ENCODE peak calls at places on chromosomes 16 and 17, in seven cellular contexts. One of them, this sample, is unnamed.
A peak's percentile ranks its signal among the peaks of the same experiment; 100 is the strongest.

GRCh38 chr16:80557037-80557436 is 16.2 kb downstream of the DYNLRB2 start:
- DNase-seq in GM06990: no peak
- DNase-seq in tibial artery: no peak
- DNase-seq in cardiac muscle cell: no peak
- DNase-seq in testis: no peak
- DNase-seq in left lung: no peak
- DNase-seq in lung: no peak
- DNase-seq in this sample: no peak

GRCh38 chr16:67024384-67024896 is 4.5 kb upstream of the CBFB start:
- DNase-seq in lung: no peak
- DNase-seq in tibial artery: peak; percentile 28
- DNase-seq in GM06990: no peak
- DNase-seq in testis: peak; percentile 6
- DNase-seq in left lung: peak; percentile 24
- DNase-seq in cardiac muscle cell: no peak
- DNase-seq in this sample: no peak

GRCh38 chr17:80892019-80892855 is 99.4 kb upstream of the CHMP6 start:
- DNase-seq in left lung: peak; percentile 90
- DNase-seq in GM06990: peak; percentile 83
- DNase-seq in testis: peak; percentile 42
- DNase-seq in tibial artery: peak; percentile 88
- DNase-seq in cardiac muscle cell: peak; percentile 97
- DNase-seq in lung: peak; percentile 73
- DNase-seq in this sample: peak; percentile 88

GRCh38 chr17:52410781-52411180 is 252.3 kb upstream of the CA10 start:
- DNase-seq in testis: no peak
- DNase-seq in lung: no peak
- DNase-seq in tibial artery: no peak
- DNase-seq in GM06990: no peak
- DNase-seq in left lung: no peak
- DNase-seq in cardiac muscle cell: no peak
- DNase-seq in this sample: no peak

GRCh38 chr16:10676284-10676683 is 18.4 kb downstream of the TEKT5 start:
- DNase-seq in tibial artery: no peak
- DNase-seq in left lung: no peak
- DNase-seq in cardiac muscle cell: no peak
- DNase-seq in GM06990: no peak
- DNase-seq in lung: no peak
- DNase-seq in testis: no peak
- DNase-seq in this sample: no peak

GRCh38 chr17:51371732-51372151 is 111.4 kb downstream of the UTP18 start:
- DNase-seq in GM06990: peak; percentile 32
- DNase-seq in cardiac muscle cell: peak; percentile 70
- DNase-seq in testis: peak; percentile 61
- DNase-seq in lung: no peak
- DNase-seq in tibial artery: no peak
- DNase-seq in left lung: peak; percentile 45
- DNase-seq in this sample: no peak

GRCh38 chr17:48444531-48445247 is 14.7 kb upstream of the SKAP1 start:
- DNase-seq in left lung: no peak
- DNase-seq in lung: no peak
- DNase-seq in tibial artery: no peak
- DNase-seq in GM06990: peak; percentile 28
- DNase-seq in cardiac muscle cell: no peak
- DNase-seq in testis: no peak
- DNase-seq in this sample: no peak

GRCh38 chr16:508884-509736 is 18.4 kb upstream of the CAPN15 start:
- DNase-seq in left lung: no peak
- DNase-seq in cardiac muscle cell: no peak
- DNase-seq in testis: no peak
- DNase-seq in GM06990: no peak
- DNase-seq in tibial artery: peak; percentile 89
- DNase-seq in lung: no peak
- DNase-seq in this sample: no peak

GRCh38 chr17:601462-602303 is 113.0 kb downstream of the VPS53 start:
- DNase-seq in cardiac muscle cell: peak; percentile 91
- DNase-seq in lung: no peak
- DNase-seq in testis: no peak
- DNase-seq in left lung: no peak
- DNase-seq in GM06990: no peak
- DNase-seq in tibial artery: no peak
- DNase-seq in this sample: peak; percentile 34

GRCh38 chr16:53821487-53821886 is 117.5 kb downstream of the FTO start:
- DNase-seq in GM06990: no peak
- DNase-seq in cardiac muscle cell: no peak
- DNase-seq in left lung: no peak
- DNase-seq in lung: no peak
- DNase-seq in testis: no peak
- DNase-seq in tibial artery: no peak
- DNase-seq in this sample: no peak

GRCh38 chr17:2266045-2266864 is 37.3 kb downstream of the SMG6 start:
- DNase-seq in left lung: peak; percentile 39
- DNase-seq in tibial artery: no peak
- DNase-seq in lung: peak; percentile 31
- DNase-seq in cardiac muscle cell: no peak
- DNase-seq in GM06990: peak; percentile 61
- DNase-seq in testis: no peak
- DNase-seq in this sample: no peak

GRCh38 chr17:45341389-45342158 is 24.8 kb upstream of the MAP3K14 start:
- DNase-seq in lung: peak; percentile 54
- DNase-seq in left lung: peak; percentile 57
- DNase-seq in GM06990: no peak
- DNase-seq in cardiac muscle cell: peak; percentile 96
- DNase-seq in tibial artery: peak; percentile 75
- DNase-seq in testis: peak; percentile 26
- DNase-seq in this sample: no peak

GRCh38 chr17:4998027-4998665 is 396 bp downstream of the KIF1C start:
- DNase-seq in tibial artery: peak; percentile 73
- DNase-seq in left lung: peak; percentile 49
- DNase-seq in testis: peak; percentile 32
- DNase-seq in cardiac muscle cell: no peak
- DNase-seq in GM06990: peak; percentile 55
- DNase-seq in lung: peak; percentile 67
- DNase-seq in this sample: peak; percentile 67

GRCh38 chr16:6549415-6549814 is 783.2 kb upstream of the RBFOX1 start:
- DNase-seq in testis: no peak
- DNase-seq in cardiac muscle cell: no peak
- DNase-seq in tibial artery: no peak
- DNase-seq in GM06990: no peak
- DNase-seq in left lung: no peak
- DNase-seq in lung: no peak
- DNase-seq in this sample: no peak

GRCh38 chr17:40060887-40061480 is 1.8 kb upstream of the THRA start:
- DNase-seq in tibial artery: no peak
- DNase-seq in left lung: no peak
- DNase-seq in lung: no peak
- DNase-seq in testis: no peak
- DNase-seq in cardiac muscle cell: no peak
- DNase-seq in GM06990: no peak
- DNase-seq in this sample: no peak

GRCh38 chr17:32701860-32702259 is 175.1 kb downstream of the MYO1D start:
- DNase-seq in tibial artery: no peak
- DNase-seq in cardiac muscle cell: no peak
- DNase-seq in testis: no peak
- DNase-seq in left lung: no peak
- DNase-seq in lung: no peak
- DNase-seq in GM06990: no peak
- DNase-seq in this sample: no peak

GRCh38 chr16:10090816-10091215 is 91.4 kb downstream of the GRIN2A start:
- DNase-seq in tibial artery: no peak
- DNase-seq in cardiac muscle cell: no peak
- DNase-seq in testis: no peak
- DNase-seq in left lung: no peak
- DNase-seq in GM06990: no peak
- DNase-seq in lung: no peak
- DNase-seq in this sample: no peak

GRCh38 chr16:83810906-83811305 is 3.1 kb downstream of the HSBP1 start:
- DNase-seq in GM06990: no peak
- DNase-seq in cardiac muscle cell: peak; percentile 2
- DNase-seq in testis: no peak
- DNase-seq in tibial artery: no peak
- DNase-seq in left lung: no peak
- DNase-seq in lung: no peak
- DNase-seq in this sample: no peak

GRCh38 chr16:25066747-25067631 is 44.6 kb upstream of the LCMT1 start:
- DNase-seq in left lung: peak; percentile 85
- DNase-seq in lung: peak; percentile 72
- DNase-seq in tibial artery: peak; percentile 92
- DNase-seq in GM06990: peak; percentile 84
- DNase-seq in cardiac muscle cell: peak; percentile 77
- DNase-seq in testis: peak; percentile 92
- DNase-seq in this sample: peak; percentile 65

GRCh38 chr17:46964315-46965265 is 14.5 kb downstream of the RPRML start:
- DNase-seq in GM06990: no peak
- DNase-seq in cardiac muscle cell: peak; percentile 54
- DNase-seq in lung: no peak
- DNase-seq in tibial artery: no peak
- DNase-seq in testis: no peak
- DNase-seq in left lung: no peak
- DNase-seq in this sample: no peak

GRCh38 chr16:70480127-70481105 is 26.0 kb downstream of the FCSK start:
- DNase-seq in left lung: no peak
- DNase-seq in lung: no peak
- DNase-seq in tibial artery: no peak
- DNase-seq in testis: no peak
- DNase-seq in cardiac muscle cell: no peak
- DNase-seq in GM06990: no peak
- DNase-seq in this sample: no peak

DNA sequence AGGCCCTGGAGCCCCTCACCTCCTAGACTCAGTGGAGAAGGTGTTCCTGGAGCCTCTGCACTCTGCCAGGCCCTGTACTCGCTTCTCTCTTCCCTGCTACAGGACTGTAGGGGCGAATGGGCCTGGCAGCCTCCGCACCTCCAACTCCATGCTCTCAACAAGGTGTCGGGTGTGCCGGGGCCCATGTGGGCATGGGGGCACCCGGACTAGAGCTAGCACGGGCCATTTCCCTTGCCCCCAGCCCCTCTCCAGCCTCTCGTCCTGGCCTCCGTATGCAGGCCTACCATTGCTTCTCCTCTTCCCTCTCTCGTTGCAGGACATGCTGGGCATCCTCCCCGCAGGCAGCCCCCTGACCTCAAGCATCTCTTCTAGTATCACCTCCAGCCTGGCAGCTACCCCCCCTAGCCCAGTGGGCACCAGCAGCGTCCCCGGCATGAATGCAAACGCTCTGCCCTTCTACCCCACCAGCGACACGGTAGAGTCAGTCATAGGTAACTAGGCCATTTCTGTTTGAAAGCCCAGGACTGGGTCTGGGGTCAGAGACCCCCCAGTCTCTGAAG is 25.8 kb downstream of the UNC13D start:
- DNase-seq in GM06990: no peak
- DNase-seq in lung: no peak
- DNase-seq in cardiac muscle cell: no peak
- DNase-seq in tibial artery: no peak
- DNase-seq in left lung: no peak
- DNase-seq in testis: no peak
- DNase-seq in this sample: no peak
- H3K36me3 ChIP-seq in GM06990: peaks cover 49% of the 10 kb centered on the region
- H3K36me3 ChIP-seq in lung: peaks cover 11% of the 10 kb centered on the region
- H3K36me3 ChIP-seq in cardiac muscle cell: peaks cover 61% of the 10 kb centered on the region
- H3K36me3 ChIP-seq in tibial artery: peaks cover 72% of the 10 kb centered on the region
- H3K36me3 ChIP-seq in left lung: no peaks in the 10 kb centered on the region
- H3K36me3 ChIP-seq in testis: no peaks in the 10 kb centered on the region
- H3K36me3 ChIP-seq in this sample: no peaks in the 10 kb centered on the region

DNA sequence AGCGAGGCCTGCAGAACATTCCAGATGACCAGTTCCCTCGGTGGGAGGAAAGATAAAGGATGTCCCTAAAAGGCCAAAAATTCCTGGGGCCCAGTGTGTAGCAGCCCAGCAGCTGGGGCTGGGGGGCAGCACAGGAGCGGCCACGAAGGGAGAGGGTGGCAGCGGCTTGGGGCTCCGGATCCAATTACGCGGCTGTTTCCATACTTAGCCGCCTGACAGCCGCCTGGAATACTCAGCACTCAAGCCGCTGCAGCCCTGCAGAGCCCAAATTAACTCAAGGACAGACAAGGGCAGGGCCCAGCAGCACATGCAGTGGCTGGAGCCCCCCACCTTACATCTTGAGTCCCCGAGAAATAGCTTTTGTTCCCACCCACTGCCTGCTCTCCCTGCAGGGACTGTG is 1.3 kb downstream of the SRL start:
- DNase-seq in tibial artery: no peak
- DNase-seq in cardiac muscle cell: no peak
- DNase-seq in GM06990: no peak
- DNase-seq in testis: no peak
- DNase-seq in left lung: no peak
- DNase-seq in lung: no peak
- DNase-seq in this sample: peak; percentile 90
- H3K4me3 ChIP-seq in tibial artery: peak overlapping the region; percentile 28
- H3K4me3 ChIP-seq in cardiac muscle cell: no peak overlapping the region
- H3K4me3 ChIP-seq in GM06990: no peak overlapping the region
- H3K4me3 ChIP-seq in testis: no peak overlapping the region
- H3K4me3 ChIP-seq in left lung: no peak overlapping the region
- H3K4me3 ChIP-seq in lung: no peak overlapping the region
- H3K4me3 ChIP-seq in this sample: peak overlapping the region; percentile 60

DNA sequence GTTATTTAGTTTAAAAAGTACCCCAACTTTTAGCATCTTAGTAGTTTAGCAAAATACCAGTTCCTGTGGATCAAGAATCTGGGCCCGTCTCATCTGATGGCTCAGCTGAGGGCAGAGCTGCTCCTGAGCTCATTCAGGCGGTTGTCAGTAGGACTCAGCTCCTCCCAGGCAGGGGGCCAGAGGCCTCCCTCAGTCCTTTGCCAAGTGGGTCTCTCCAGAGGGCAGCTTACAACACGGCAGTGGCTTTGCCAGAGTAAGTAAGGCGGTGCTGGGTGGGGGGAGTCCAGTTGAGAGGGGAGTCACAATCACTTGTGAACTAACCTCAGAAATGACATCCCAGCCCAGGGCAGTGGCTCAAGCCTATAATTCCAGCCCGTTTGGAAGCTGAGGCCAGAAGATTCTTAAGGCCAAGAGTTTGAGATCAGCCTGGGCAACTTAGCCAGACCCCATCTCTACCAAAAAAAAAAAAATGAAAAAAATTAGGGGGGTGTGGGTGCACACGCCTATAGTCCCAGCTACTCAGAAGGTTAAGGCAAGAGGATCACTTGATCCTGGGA is 81.5 kb upstream of the MED9 start:
- DNase-seq in lung: no peak
- DNase-seq in testis: no peak
- DNase-seq in cardiac muscle cell: no peak
- DNase-seq in left lung: no peak
- DNase-seq in tibial artery: no peak
- DNase-seq in GM06990: no peak
- DNase-seq in this sample: no peak
- TF ChIP-seq CTCF in lung: no peak
- TF ChIP-seq CTCF in testis: no peak
- TF ChIP-seq CTCF in cardiac muscle cell: no peak
- TF ChIP-seq CTCF in left lung: no peak
- TF ChIP-seq CTCF in tibial artery: no peak
- TF ChIP-seq CTCF in GM06990: no peak
- TF ChIP-seq CTCF in this sample: no peak

DNA sequence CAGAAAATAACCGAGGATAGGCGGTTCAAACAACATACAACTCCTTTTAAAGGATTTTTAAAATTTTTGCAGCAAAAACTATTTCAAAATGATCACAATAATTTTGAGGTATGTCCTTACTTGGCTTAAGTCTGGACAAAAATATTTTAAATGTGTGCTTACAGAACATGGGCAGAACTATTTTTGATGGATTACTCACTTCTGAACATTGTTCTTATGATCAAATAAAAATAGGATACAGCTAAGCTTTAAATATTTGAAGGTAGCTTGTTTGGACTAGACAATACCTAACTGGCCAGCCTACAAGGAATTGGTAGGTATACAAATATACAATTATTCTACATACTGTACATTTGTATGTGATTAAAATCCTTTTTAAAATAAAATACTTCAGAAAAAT is 14.3 kb upstream of the INTS2 start:
- DNase-seq in tibial artery: no peak
- DNase-seq in left lung: no peak
- DNase-seq in GM06990: no peak
- DNase-seq in cardiac muscle cell: no peak
- DNase-seq in lung: no peak
- DNase-seq in testis: no peak
- DNase-seq in this sample: no peak
- H3K36me3 ChIP-seq in tibial artery: peaks cover 25% of the 10 kb centered on the region
- H3K36me3 ChIP-seq in left lung: peaks cover 5% of the 10 kb centered on the region
- H3K36me3 ChIP-seq in GM06990: peaks cover 3% of the 10 kb centered on the region
- H3K36me3 ChIP-seq in cardiac muscle cell: peaks cover 41% of the 10 kb centered on the region
- H3K36me3 ChIP-seq in lung: peaks cover 10% of the 10 kb centered on the region
- H3K36me3 ChIP-seq in testis: no peaks in the 10 kb centered on the region
- H3K36me3 ChIP-seq in this sample: no peaks in the 10 kb centered on the region

This sample was measured in gastrocnemius medialis.